ENCODE peak calls at places on chromosomes 13 and 19, in nine cellular contexts. T is heart left ventricle, X is adipocyte, V is Caco-2, Z is uterus, E is neuronal stem cell, N is sigmoid colon, I is AG04450, Y is heart right ventricle. M is an unnamed sample.

GRCh38 chr13:42859760-42860159 is 78.4 kb downstream of the FAM216B start:
- DNase-seq in Z (no peak), E (no peak), N (no peak), T (no peak), X (no peak), Y (no peak), V (no peak), I (no peak), M (no peak)

GRCh38 chr13:20873348-20873747 is 29.2 kb downstream of the XPO4 start:
- DNase-seq in Y (no peak), Z (no peak), N (no peak), X (peak; percentile 9), I (no peak), T (no peak), E (peak; percentile 38), V (no peak), M (no peak)

GRCh38 chr13:44368599-44369368 is 4.8 kb upstream of the SERP2 start:
- DNase-seq in N (no peak), E (no peak), T (no peak), X (no peak), I (no peak), Z (no peak), Y (no peak), V (peak; percentile 75), M (no peak)

GRCh38 chr19:2097330-2098327 is 914 bp downstream of the IZUMO4 start:
- DNase-seq in V (peak; percentile 11), Y (no peak), X (no peak), N (peak; percentile 80), T (no peak), E (no peak), Z (peak; percentile 46), I (no peak), M (no peak)

GRCh38 chr19:33448159-33448516 is 73.5 kb downstream of the PEPD start:
- DNase-seq in I (no peak), V (no peak), Z (no peak), E (no peak), N (no peak), Y (no peak), X (no peak), T (peak; percentile 6), M (no peak)

GRCh38 chr19:55405638-55406037 is 1.9 kb downstream of the UBE2S start:
- DNase-seq in T (no peak), X (no peak), Y (no peak), N (no peak), V (no peak), I (no peak), Z (no peak), E (no peak), M (no peak)

GRCh38 chr13:108200781-108201398 is 14.4 kb downstream of the LIG4 start:
- DNase-seq in Y (no peak), I (no peak), E (no peak), V (no peak), X (peak; percentile 12), T (no peak), Z (no peak), N (no peak), M (no peak)

GRCh38 chr19:16088351-16088984 is 12.2 kb downstream of the TPM4 start:
- DNase-seq in V (no peak), N (peak; percentile 73), E (no peak), I (no peak), T (no peak), X (no peak), Z (peak; percentile 59), Y (no peak), M (no peak)

GRCh38 chr13:43584711-43585110 is 202.1 kb downstream of the ENOX1 start:
- DNase-seq in I (no peak), Y (no peak), Z (no peak), E (no peak), T (no peak), N (no peak), X (no peak), V (no peak), M (no peak)

GRCh38 chr19:55695511-55696290 is 20.7 kb downstream of the EPN1 start:
- DNase-seq in T (peak; percentile 18), N (peak; percentile 46), I (no peak), Y (no peak), V (no peak), X (no peak), Z (no peak), E (no peak), M (no peak)

GRCh38 chr13:74289861-74290260 is 155.7 kb upstream of the KLF12 start:
- DNase-seq in X (no peak), T (no peak), Z (no peak), I (no peak), N (no peak), E (no peak), Y (no peak), V (no peak), M (no peak)

GRCh38 chr13:84609716-84610115 is 727.4 kb upstream of the SLITRK1 start:
- DNase-seq in T (no peak), N (no peak), Y (no peak), Z (no peak), E (no peak), V (no peak), X (peak; percentile 17), I (peak; percentile 10), M (peak; percentile 1)

GRCh38 chr13:111361046-111361872 is 40.8 kb downstream of the TEX29 start:
- DNase-seq in Z (no peak), E (no peak), N (no peak), T (no peak), X (no peak), Y (no peak), V (no peak), I (no peak), M (no peak)

GRCh38 chr13:19057588-19058340 is 123.9 kb downstream of the TUBA3C start:
- DNase-seq in N (no peak), Y (no peak), V (no peak), Z (no peak), E (no peak), T (no peak), I (no peak), X (no peak), M (no peak)

GRCh38 chr19:48819366-48819816 is 8.6 kb upstream of the BCAT2 start:
- DNase-seq in E (no peak), N (peak; percentile 92), I (peak; percentile 59), X (peak; percentile 96), T (peak; percentile 89), V (no peak), Y (peak; percentile 85), Z (peak; percentile 85), M (no peak)

GRCh38 chr13:99123101-99124045 is 77.3 kb upstream of the UBAC2 start:
- DNase-seq in N (no peak), I (no peak), Y (no peak), T (no peak), X (peak; percentile 25), V (no peak), E (no peak), Z (no peak), M (no peak)

GRCh38 chr13:99119686-99120085 is 81.0 kb upstream of the UBAC2 start:
- DNase-seq in N (no peak), Y (no peak), I (no peak), T (no peak), V (no peak), X (no peak), E (no peak), Z (no peak), M (peak; percentile 2)

GRCh38 chr13:99124046-99124400 is 76.6 kb upstream of the UBAC2 start:
- DNase-seq in X (no peak), V (no peak), N (no peak), I (no peak), T (no peak), Y (no peak), E (no peak), Z (no peak), M (no peak)

GRCh38 chr13:99122171-99122570 is 78.5 kb upstream of the UBAC2 start:
- DNase-seq in Z (no peak), Y (no peak), I (no peak), T (no peak), N (no peak), X (no peak), V (no peak), E (no peak), M (no peak)

DNA sequence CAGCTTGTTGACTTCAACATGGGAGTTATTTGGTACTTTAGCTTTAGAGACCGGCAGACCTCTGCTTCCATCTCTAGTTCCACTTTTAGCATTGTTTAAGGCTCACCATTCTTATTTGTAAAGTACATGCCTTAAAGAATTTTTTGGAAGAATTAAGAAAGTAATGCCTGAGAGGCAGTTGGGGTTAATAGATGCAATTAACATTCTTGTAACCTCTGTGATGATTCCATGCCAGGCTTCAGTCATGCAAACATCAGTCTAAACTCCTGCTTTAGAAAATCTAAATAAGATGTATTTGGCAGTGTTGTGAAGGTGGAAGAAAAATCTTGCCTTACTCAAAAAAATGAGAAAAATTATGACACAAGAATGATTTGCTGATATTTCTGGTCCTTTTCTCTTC is 79.9 kb upstream of the UBAC2 start:
- DNase-seq in V (no peak), E (no peak), Z (no peak), Y (no peak), T (no peak), N (no peak), I (no peak), X (no peak), M (no peak)
- H3K9me3 ChIP-seq in V (no peaks in the 10 kb centered on the region), E (no peaks in the 10 kb centered on the region), Z (no peaks in the 10 kb centered on the region), Y (no peaks in the 10 kb centered on the region), T (no peaks in the 10 kb centered on the region), N (no peaks in the 10 kb centered on the region), I (no peaks in the 10 kb centered on the region), X (no peaks in the 10 kb centered on the region), M (no peaks in the 10 kb centered on the region)

GRCh38 chr13:63012016-63012415 is 1596.4 kb upstream of the PCDH20 start:
- DNase-seq in Y (no peak), I (no peak), N (no peak), V (no peak), X (no peak), E (no peak), T (no peak), Z (no peak), M (no peak)
- H3K9me3 ChIP-seq in Y (no peaks in the 10 kb centered on the region), I (peaks cover 7% of the 10 kb centered on the region), N (peaks cover 7% of the 10 kb centered on the region), V (peaks cover 5% of the 10 kb centered on the region), X (peaks cover 22% of the 10 kb centered on the region), E (peaks cover 12% of the 10 kb centered on the region), T (peaks cover 5% of the 10 kb centered on the region), Z (no peaks in the 10 kb centered on the region), M (no peaks in the 10 kb centered on the region)

GRCh38 chr19:34957830-34958751 is 5.9 kb downstream of the ZNF792 start:
- DNase-seq in T (no peak), V (no peak), N (no peak), I (no peak), Y (no peak), E (no peak), Z (no peak), X (no peak), M (peak; percentile 53)
- H3K9me3 ChIP-seq in T (peaks cover 63% of the 10 kb centered on the region), V (peaks cover 46% of the 10 kb centered on the region), N (peaks cover 36% of the 10 kb centered on the region), I (peaks cover 56% of the 10 kb centered on the region), Y (peaks cover 14% of the 10 kb centered on the region), E (peaks cover 67% of the 10 kb centered on the region), Z (peaks cover 60% of the 10 kb centered on the region), X (peaks cover 64% of the 10 kb centered on the region), M (peaks cover 94% of the 10 kb centered on the region)

DNA sequence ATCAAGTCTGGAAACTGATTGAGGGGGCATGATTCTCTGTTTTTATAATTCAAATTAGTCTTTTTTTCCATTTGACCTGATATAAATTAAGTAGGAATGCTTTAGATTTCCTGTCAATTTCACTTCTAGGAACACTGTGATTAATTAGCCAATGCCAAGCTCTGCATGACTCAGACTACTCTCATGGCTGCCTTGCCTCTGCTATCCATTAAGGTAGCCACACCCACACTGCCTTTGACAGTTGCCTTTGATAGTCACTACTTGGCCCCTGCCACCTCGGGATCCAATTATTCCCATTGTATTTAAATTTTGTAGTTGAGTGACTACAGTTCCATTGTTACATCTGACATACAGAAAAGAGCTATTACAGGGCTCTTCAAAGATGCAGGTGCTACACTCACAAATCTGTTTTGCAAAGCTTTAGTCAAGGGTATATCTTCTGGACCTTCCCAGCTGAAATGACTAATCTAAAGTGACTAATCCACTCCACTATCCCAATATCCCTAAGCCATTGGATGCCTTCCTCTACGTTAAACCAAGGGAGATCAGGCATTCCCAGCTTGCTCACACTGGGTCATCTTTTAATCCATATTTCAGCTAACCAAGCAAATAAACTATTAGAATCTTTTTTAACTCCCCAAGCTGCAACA is 1193.1 kb upstream of the MIR17HG start:
- DNase-seq in I (no peak), T (no peak), V (no peak), Z (no peak), X (no peak), N (no peak), E (no peak), Y (no peak), M (no peak)
- H3K9me3 ChIP-seq in I (no peaks in the 10 kb centered on the region), T (no peaks in the 10 kb centered on the region), V (no peaks in the 10 kb centered on the region), Z (no peaks in the 10 kb centered on the region), X (no peaks in the 10 kb centered on the region), N (no peaks in the 10 kb centered on the region), E (no peaks in the 10 kb centered on the region), Y (no peaks in the 10 kb centered on the region), M (no peaks in the 10 kb centered on the region)

M was measured in A549.